ENCODE peak calls at places on chromosome 22, in seven cellular contexts. G is activated T-helper 9 cell treated with anti-CD3 and anti-CD28 coated beads, Interleukin-2, amount 50 U/mL, for 16 hours; B is BJ; X is EL; M is foreskin melanocyte; J is activated T-cell treated with anti-CD3 and anti-CD28 coated beads for 48 hours; V is AG08396. U is an unnamed sample.

GRCh38 chr22:23862103-23862502 is 4.4 kb downstream of the SLC2A11 start:
- DNase-seq in G (no peak), B (no peak), X (peak), M (peak), J (peak), V (peak), U (peak)

GRCh38 chr22:23240639-23241389 is 60.5 kb downstream of the BCR start:
- DNase-seq in G (no peak), B (no peak), X (no peak), M (no peak), J (no peak), V (no peak), U (no peak)

GRCh38 chr22:17336061-17336460 is 33.2 kb upstream of the CECR2 start:
- DNase-seq in G (no peak), B (no peak), X (no peak), M (no peak), J (no peak), V (no peak), U (no peak)

GRCh38 chr22:22710719-22711531 is 66.5 kb downstream of the GGTLC2 start:
- DNase-seq in G (peak), B (no peak), X (peak), M (no peak), J (peak), V (peak), U (no peak)

GRCh38 chr22:36564422-36565151 is 35.6 kb upstream of the EIF3D start:
- DNase-seq in G (no peak), B (no peak), X (no peak), M (no peak), J (no peak), V (no peak), U (no peak)

GRCh38 chr22:24125942-24126341 is 55.3 kb upstream of the SUSD2 start:
- DNase-seq in G (no peak), B (no peak), X (no peak), M (no peak), J (no peak), V (no peak), U (no peak)

GRCh38 chr22:47691152-47691895 is 928.9 kb downstream of the TBC1D22A start:
- DNase-seq in G (no peak), B (no peak), X (no peak), M (no peak), J (no peak), V (no peak), U (no peak)

GRCh38 chr22:19959043-19959586 is 17.5 kb upstream of the TXNRD2 start:
- DNase-seq in G (no peak), B (no peak), X (no peak), M (no peak), J (no peak), V (peak), U (peak)

GRCh38 chr22:48805516-48805915 is 1022.2 kb downstream of the BRD1 start:
- DNase-seq in G (no peak), B (no peak), X (no peak), M (no peak), J (no peak), V (no peak), U (no peak)

GRCh38 chr22:19808873-19809478 is 45.7 kb downstream of the GNB1L start:
- DNase-seq in G (no peak), B (no peak), X (no peak), M (no peak), J (no peak), V (no peak), U (no peak)

GRCh38 chr22:22925795-22926358 is 38.3 kb downstream of the IGLL5 start:
- DNase-seq in G (no peak), B (no peak), X (no peak), M (no peak), J (no peak), V (no peak), U (no peak)

GRCh38 chr22:28332410-28332809 is 347.2 kb downstream of the TTC28 start:
- DNase-seq in G (no peak), B (no peak), X (no peak), M (no peak), J (no peak), V (no peak), U (peak)

GRCh38 chr22:35835998-35836691 is 118.5 kb downstream of the APOL5 start:
- DNase-seq in G (no peak), B (peak), X (peak), M (peak), J (no peak), V (peak), U (peak)

GRCh38 chr22:46969961-46970360 is 207.5 kb downstream of the TBC1D22A start:
- DNase-seq in G (no peak), B (no peak), X (no peak), M (no peak), J (no peak), V (no peak), U (no peak)